ENCODE peak calls at places on chromosomes 13 and 19, in eight cellular contexts. S is AG08396; B is iPS-NIHi11; N is posterior cingulate gyrus; E is ELR; V is activated CD4-positive, alpha-beta memory T cell treated with anti-CD3 and anti-CD28 coated beads, Interleukin-2, amount 10 ng/mL, durations not matched to agents 7 days and 5 days; K is fibroblast of mammary gland; G is NCI-H2171 treated with DMSO at 0.1 percent for 48 hours. F is an unnamed sample.

GRCh38 chr19:18320865-18321728 is 1.8 kb downstream of the LSM4 start:
- DNase-seq in S (no peak), B (no peak), N (no peak), E (no peak), V (no peak), K (no peak), G (no peak), F (no peak)

GRCh38 chr13:100668408-100668807 is 6.2 kb downstream of the TMTC4 start:
- DNase-seq in S (no peak), B (no peak), N (no peak), E (peak), V (no peak), K (no peak), G (no peak), F (peak)

GRCh38 chr19:5152767-5153532 is 184.0 kb downstream of the KDM4B start:
- DNase-seq in S (no peak), B (no peak), N (no peak), E (no peak), V (no peak), K (no peak), G (no peak), F (no peak)

GRCh38 chr13:48580886-48581285 is 48.0 kb upstream of the RCBTB2 start:
- DNase-seq in S (no peak), B (no peak), N (no peak), E (no peak), V (no peak), K (peak), G (no peak), F (peak)

GRCh38 chr19:45223879-45224278 is 21.3 kb downstream of the EXOC3L2 start:
- DNase-seq in S (no peak), B (no peak), N (no peak), E (no peak), V (no peak), K (no peak), G (no peak), F (no peak)

GRCh38 chr13:40987606-40988280 is 31.4 kb downstream of the ELF1 start:
- DNase-seq in S (no peak), B (no peak), N (no peak), E (no peak), V (no peak), K (no peak), G (peak), F (peak)

GRCh38 chr19:1882089-1882785 is 3.1 kb downstream of the ABHD17A start:
- DNase-seq in S (no peak), B (no peak), N (no peak), E (no peak), V (peak), K (no peak), G (no peak), F (no peak)

GRCh38 chr19:48400018-48400742 is 6.7 kb downstream of the GRIN2D start:
- DNase-seq in S (peak), B (peak), N (no peak), E (peak), V (peak), K (peak), G (peak), F (peak)

GRCh38 chr19:2462635-2463421 is 6.1 kb upstream of the LMNB2 start:
- DNase-seq in S (peak), B (peak), N (peak), E (peak), V (no peak), K (peak), G (peak), F (peak)

GRCh38 chr13:35903075-35903474 is 228.1 kb downstream of the DCLK1 start:
- DNase-seq in S (no peak), B (no peak), N (no peak), E (no peak), V (no peak), K (no peak), G (no peak), F (no peak)

GRCh38 chr19:39926170-39926755 is 8.2 kb downstream of the FCGBP start:
- DNase-seq in S (no peak), B (no peak), N (no peak), E (no peak), V (no peak), K (no peak), G (no peak), F (no peak)

GRCh38 chr13:51935326-51936171 is 73.8 kb downstream of the CCDC70 start:
- DNase-seq in S (no peak), B (peak), N (no peak), E (peak), V (no peak), K (peak), G (peak), F (peak)

GRCh38 chr13:53237696-53238095 is 209.1 kb downstream of the OLFM4 start:
- DNase-seq in S (no peak), B (no peak), N (no peak), E (no peak), V (no peak), K (no peak), G (no peak), F (no peak)

GRCh38 chr19:35216026-35216832 is 12.3 kb downstream of the FAM187B start:
- DNase-seq in S (peak), B (no peak), N (no peak), E (peak), V (no peak), K (peak), G (no peak), F (peak)

GRCh38 chr19:46944918-46945628 is 74.6 kb upstream of the NPAS1 start:
- DNase-seq in S (peak), B (peak), N (peak), E (no peak), V (no peak), K (peak), G (peak), F (peak)

GRCh38 chr13:110326263-110326904 is 19.3 kb downstream of the COL4A2 start:
- DNase-seq in S (no peak), B (no peak), N (no peak), E (peak), V (no peak), K (no peak), G (no peak), F (peak)

GRCh38 chr19:41324231-41324702 is 14.3 kb downstream of the CCDC97 start:
- DNase-seq in S (no peak), B (no peak), N (no peak), E (peak), V (no peak), K (peak), G (no peak), F (no peak)

GRCh38 chr13:110126391-110126961 is 180.5 kb downstream of the COL4A1 start:
- DNase-seq in S (peak), B (peak), N (no peak), E (peak), V (no peak), K (peak), G (no peak), F (peak)

GRCh38 chr19:11767633-11768133 is 883 bp downstream of the ZNF441 start:
- DNase-seq in S (peak), B (peak), N (no peak), E (peak), V (peak), K (peak), G (no peak), F (peak)

GRCh38 chr13:47896546-47896945 is 104.5 kb downstream of the SUCLA2 start:
- DNase-seq in S (no peak), B (no peak), N (no peak), E (no peak), V (no peak), K (no peak), G (peak), F (no peak)

GRCh38 chr19:55545913-55546495 is 661 bp upstream of the SBK3 start:
- DNase-seq in S (peak), B (peak), N (no peak), E (no peak), V (no peak), K (no peak), G (no peak), F (no peak)

GRCh38 chr19:4916292-4917082 is 7.2 kb downstream of the UHRF1 start:
- DNase-seq in S (no peak), B (no peak), N (no peak), E (no peak), V (peak), K (no peak), G (no peak), F (no peak)

F was measured in EH.